ENCODE peak calls at places on chromosomes 4 and X, in eight cellular contexts. One of them, this sample, is unnamed.

GRCh38 chr4:2829933-2830451 is 13.7 kb upstream of the ADD1 start:
- DNase-seq in NCI-H1092: no peak
- DNase-seq in activated CD8-positive, alpha-beta T cell treated with anti-CD3 and anti-CD28 coated beads for 36 hours: no peak
- DNase-seq in endothelial cell of umbilical vein: no peak
- DNase-seq in AG09309: no peak
- DNase-seq in NB4: no peak
- DNase-seq in activated CD8-positive, alpha-beta memory T cell treated with anti-CD3 and anti-CD28 coated beads for 4 hours: no peak
- DNase-seq in cerebellum: no peak
- DNase-seq in this sample: no peak

GRCh38 chr4:184417802-184418511 is 56.4 kb downstream of the IRF2 start:
- DNase-seq in NCI-H1092: no peak
- DNase-seq in activated CD8-positive, alpha-beta T cell treated with anti-CD3 and anti-CD28 coated beads for 36 hours: peak
- DNase-seq in endothelial cell of umbilical vein: peak
- DNase-seq in AG09309: peak
- DNase-seq in NB4: peak
- DNase-seq in activated CD8-positive, alpha-beta memory T cell treated with anti-CD3 and anti-CD28 coated beads for 4 hours: no peak
- DNase-seq in cerebellum: peak
- DNase-seq in this sample: no peak

GRCh38 chr4:158282252-158282651 is 72.0 kb downstream of the TMEM144 start:
- DNase-seq in NCI-H1092: no peak
- DNase-seq in activated CD8-positive, alpha-beta T cell treated with anti-CD3 and anti-CD28 coated beads for 36 hours: no peak
- DNase-seq in endothelial cell of umbilical vein: no peak
- DNase-seq in AG09309: no peak
- DNase-seq in NB4: no peak
- DNase-seq in activated CD8-positive, alpha-beta memory T cell treated with anti-CD3 and anti-CD28 coated beads for 4 hours: no peak
- DNase-seq in cerebellum: no peak
- DNase-seq in this sample: no peak

GRCh38 chr4:82715731-82716617 is 82.6 kb downstream of the SCD5 start:
- DNase-seq in NCI-H1092: no peak
- DNase-seq in activated CD8-positive, alpha-beta T cell treated with anti-CD3 and anti-CD28 coated beads for 36 hours: no peak
- DNase-seq in endothelial cell of umbilical vein: no peak
- DNase-seq in AG09309: peak
- DNase-seq in NB4: peak
- DNase-seq in activated CD8-positive, alpha-beta memory T cell treated with anti-CD3 and anti-CD28 coated beads for 4 hours: no peak
- DNase-seq in cerebellum: no peak
- DNase-seq in this sample: no peak

GRCh38 chrX:150352114-150352513 is 11.0 kb upstream of the MAMLD1 start:
- DNase-seq in NCI-H1092: no peak
- DNase-seq in activated CD8-positive, alpha-beta T cell treated with anti-CD3 and anti-CD28 coated beads for 36 hours: no peak
- DNase-seq in endothelial cell of umbilical vein: no peak
- DNase-seq in AG09309: no peak
- DNase-seq in NB4: no peak
- DNase-seq in activated CD8-positive, alpha-beta memory T cell treated with anti-CD3 and anti-CD28 coated beads for 4 hours: no peak
- DNase-seq in cerebellum: no peak
- DNase-seq in this sample: no peak

GRCh38 chr4:109408711-109409110 is 24.9 kb upstream of the SEC24B start:
- DNase-seq in NCI-H1092: no peak
- DNase-seq in activated CD8-positive, alpha-beta T cell treated with anti-CD3 and anti-CD28 coated beads for 36 hours: no peak
- DNase-seq in endothelial cell of umbilical vein: no peak
- DNase-seq in AG09309: no peak
- DNase-seq in NB4: no peak
- DNase-seq in activated CD8-positive, alpha-beta memory T cell treated with anti-CD3 and anti-CD28 coated beads for 4 hours: no peak
- DNase-seq in cerebellum: no peak
- DNase-seq in this sample: no peak

GRCh38 chr4:54322817-54323417 is 93.8 kb downstream of the PDGFRA start:
- DNase-seq in NCI-H1092: peak
- DNase-seq in activated CD8-positive, alpha-beta T cell treated with anti-CD3 and anti-CD28 coated beads for 36 hours: peak
- DNase-seq in endothelial cell of umbilical vein: peak
- DNase-seq in AG09309: peak
- DNase-seq in NB4: peak
- DNase-seq in activated CD8-positive, alpha-beta memory T cell treated with anti-CD3 and anti-CD28 coated beads for 4 hours: no peak
- DNase-seq in cerebellum: peak
- DNase-seq in this sample: peak

GRCh38 chrX:77493677-77494553 is 46.7 kb downstream of the FGF16 start:
- DNase-seq in NCI-H1092: no peak
- DNase-seq in activated CD8-positive, alpha-beta T cell treated with anti-CD3 and anti-CD28 coated beads for 36 hours: no peak
- DNase-seq in endothelial cell of umbilical vein: no peak
- DNase-seq in AG09309: peak
- DNase-seq in NB4: peak
- DNase-seq in activated CD8-positive, alpha-beta memory T cell treated with anti-CD3 and anti-CD28 coated beads for 4 hours: no peak
- DNase-seq in cerebellum: no peak
- DNase-seq in this sample: no peak

GRCh38 chr4:163395055-163395454 is 51.4 kb downstream of the NPY5R start:
- DNase-seq in NCI-H1092: no peak
- DNase-seq in activated CD8-positive, alpha-beta T cell treated with anti-CD3 and anti-CD28 coated beads for 36 hours: no peak
- DNase-seq in endothelial cell of umbilical vein: no peak
- DNase-seq in AG09309: no peak
- DNase-seq in NB4: no peak
- DNase-seq in activated CD8-positive, alpha-beta memory T cell treated with anti-CD3 and anti-CD28 coated beads for 4 hours: no peak
- DNase-seq in cerebellum: no peak
- DNase-seq in this sample: no peak

GRCh38 chrX:154738013-154738738 is 12.7 kb downstream of the GAB3 start:
- DNase-seq in NCI-H1092: no peak
- DNase-seq in activated CD8-positive, alpha-beta T cell treated with anti-CD3 and anti-CD28 coated beads for 36 hours: peak
- DNase-seq in endothelial cell of umbilical vein: peak
- DNase-seq in AG09309: no peak
- DNase-seq in NB4: peak
- DNase-seq in activated CD8-positive, alpha-beta memory T cell treated with anti-CD3 and anti-CD28 coated beads for 4 hours: no peak
- DNase-seq in cerebellum: no peak
- DNase-seq in this sample: no peak